ENCODE peak calls at places on chromosomes 13 and 19, in six cellular contexts. I is activated CD8-positive, alpha-beta T cell treated with anti-CD3 and anti-CD28 coated beads for 36 hours; S is activated naive CD8-positive, alpha-beta T cell treated with anti-CD3 and anti-CD28 coated beads, Interleukin-2, amount 10 ng/mL, durations not matched to agents 7 days and 5 days; N is psoas muscle; L is right cardiac atrium; O is pancreas. A is an unnamed sample.

GRCh38 chr13:80973721-80974120 is 632.8 kb upstream of the SPRY2 start:
- ATAC-seq in I (no peak), S (no peak), N (no peak), L (no peak), O (no peak), A (no peak)

GRCh38 chr13:101140087-101140770 is 276.1 kb downstream of the NALCN start:
- ATAC-seq in I (no peak), S (no peak), N (no peak), L (peak), O (no peak), A (no peak)

GRCh38 chr19:16944626-16945363 is 56.0 kb downstream of the F2RL3 start:
- ATAC-seq in I (no peak), S (no peak), N (no peak), L (peak), O (no peak), A (no peak)

GRCh38 chr19:15249560-15249874 is 17.3 kb upstream of the EPHX3 start:
- ATAC-seq in I (no peak), S (no peak), N (no peak), L (no peak), O (no peak), A (no peak)

GRCh38 chr19:38213911-38214625 is 10.0 kb downstream of the DPF1 start:
- ATAC-seq in I (peak), S (peak), N (no peak), L (no peak), O (no peak), A (no peak)

GRCh38 chr13:112972258-112972657 is 3.2 kb downstream of the MCF2L start:
- ATAC-seq in I (no peak), S (no peak), N (no peak), L (no peak), O (no peak), A (no peak)

GRCh38 chr13:33205804-33206221 is 79.7 kb downstream of the STARD13 start:
- ATAC-seq in I (no peak), S (no peak), N (no peak), L (peak), O (peak), A (no peak)

GRCh38 chr19:13154241-13154778 is 4.1 kb downstream of the IER2 start:
- ATAC-seq in I (no peak), S (no peak), N (no peak), L (peak), O (peak), A (peak)

GRCh38 chr13:108495686-108496363 is 133.6 kb upstream of the MYO16 start:
- ATAC-seq in I (no peak), S (no peak), N (no peak), L (peak), O (no peak), A (peak)

GRCh38 chr19:12907166-12907565 is 11.9 kb downstream of the SYCE2 start:
- ATAC-seq in I (no peak), S (no peak), N (no peak), L (peak), O (no peak), A (no peak)

GRCh38 chr13:106496072-106496997 is 39.1 kb downstream of the EFNB2 start:
- ATAC-seq in I (no peak), S (no peak), N (peak), L (peak), O (no peak), A (no peak)

GRCh38 chr13:41127746-41128145 is 4.9 kb downstream of the KBTBD6 start:
- ATAC-seq in I (no peak), S (no peak), N (no peak), L (no peak), O (no peak), A (no peak)

GRCh38 chr13:40786568-40786996 is 2.8 kb upstream of the SLC25A15 start:
- ATAC-seq in I (peak), S (no peak), N (no peak), L (no peak), O (no peak), A (no peak)

GRCh38 chr13:60435762-60436374 is 38.8 kb downstream of the TDRD3 start:
- ATAC-seq in I (peak), S (no peak), N (no peak), L (no peak), O (no peak), A (no peak)

GRCh38 chr19:17243854-17244617 is 1.7 kb downstream of the NR2F6 start:
- ATAC-seq in I (no peak), S (no peak), N (peak), L (peak), O (peak), A (peak)

GRCh38 chr13:45362939-45363338 is 22.0 kb upstream of the TPT1 start:
- ATAC-seq in I (no peak), S (peak), N (peak), L (no peak), O (no peak), A (no peak)

GRCh38 chr13:75789451-75790197 is 153.5 kb downstream of the LMO7 start:
- ATAC-seq in I (no peak), S (no peak), N (peak), L (peak), O (no peak), A (no peak)

GRCh38 chr19:12668937-12669271 is 2.3 kb downstream of the WDR83 start:
- ATAC-seq in I (peak), S (peak), N (peak), L (peak), O (peak), A (peak)

GRCh38 chr19:50024719-50025021 is 502 bp downstream of the VRK3 start:
- ATAC-seq in I (no peak), S (no peak), N (peak), L (no peak), O (no peak), A (no peak)

GRCh38 chr13:32261567-32261966 is 53.6 kb downstream of the ZAR1L start:
- ATAC-seq in I (no peak), S (no peak), N (peak), L (peak), O (no peak), A (peak)

GRCh38 chr19:40650749-40651305 is 39.6 kb downstream of the NUMBL start:
- ATAC-seq in I (no peak), S (no peak), N (peak), L (peak), O (no peak), A (peak)

GRCh38 chr19:28435551-28436261 is 777.2 kb downstream of the UQCRFS1 start:
- ATAC-seq in I (no peak), S (no peak), N (no peak), L (peak), O (no peak), A (no peak)

GRCh38 chr13:26646603-26647002 is 89.1 kb downstream of the WASF3 start:
- ATAC-seq in I (no peak), S (no peak), N (no peak), L (no peak), O (no peak), A (no peak)

GRCh38 chr19:3336680-3337523 is 29.5 kb upstream of the NFIC start:
- ATAC-seq in I (no peak), S (no peak), N (peak), L (peak), O (peak), A (peak)

GRCh38 chr13:30581582-30581981 is 36.1 kb upstream of the USPL1 start:
- ATAC-seq in I (no peak), S (no peak), N (no peak), L (no peak), O (peak), A (no peak)

GRCh38 chr19:15038304-15038703 is 11.0 kb upstream of the CASP14 start:
- ATAC-seq in I (no peak), S (no peak), N (peak), L (no peak), O (no peak), A (no peak)

GRCh38 chr13:50892162-50892944 is 17.2 kb upstream of the RNASEH2B start:
- ATAC-seq in I (peak), S (peak), N (no peak), L (no peak), O (no peak), A (no peak)

GRCh38 chr13:53250272-53250875 is 221.8 kb downstream of the OLFM4 start:
- ATAC-seq in I (peak), S (peak), N (peak), L (peak), O (peak), A (peak)

GRCh38 chr13:82829040-82829439 is 1053.2 kb downstream of the SLITRK1 start:
- ATAC-seq in I (no peak), S (no peak), N (no peak), L (no peak), O (no peak), A (no peak)

GRCh38 chr13:24625324-24625723 is 54.9 kb upstream of the ATP12A start:
- ATAC-seq in I (peak), S (no peak), N (no peak), L (no peak), O (no peak), A (peak)

GRCh38 chr13:113879506-113880360 is 15.9 kb upstream of the GAS6 start:
- ATAC-seq in I (no peak), S (no peak), N (peak), L (no peak), O (no peak), A (no peak)

GRCh38 chr13:95181586-95181985 is 119.7 kb downstream of the ABCC4 start:
- ATAC-seq in I (no peak), S (no peak), N (peak), L (peak), O (no peak), A (no peak)

A was measured in gastroesophageal sphincter.